ENCODE peak calls at places on chromosomes 16 and 17, in four cellular contexts. One of them, this sample, is unnamed.

GRCh38 chr17:7380321-7380720 is 568 bp upstream of the TNK1 start:
- DNase-seq in NCI-H82: no peak
- DNase-seq in smooth muscle cell of the brain vasculature: no peak
- DNase-seq in hepatic stellate cell: no peak
- DNase-seq in this sample: peak; percentile 82

GRCh38 chr17:79836952-79837887 is 2.0 kb downstream of the CBX4 start:
- DNase-seq in hepatic stellate cell: no peak
- DNase-seq in NCI-H82: no peak
- DNase-seq in smooth muscle cell of the brain vasculature: no peak
- DNase-seq in this sample: peak; percentile 41

GRCh38 chr16:87895641-87896141 is 26.4 kb upstream of the SLC7A5 start:
- DNase-seq in smooth muscle cell of the brain vasculature: no peak
- DNase-seq in NCI-H82: no peak
- DNase-seq in hepatic stellate cell: no peak
- DNase-seq in this sample: peak; percentile 49

GRCh38 chr16:1244881-1245280 is 4.4 kb downstream of the TPSAB1 start:
- DNase-seq in hepatic stellate cell: no peak
- DNase-seq in smooth muscle cell of the brain vasculature: no peak
- DNase-seq in NCI-H82: no peak
- DNase-seq in this sample: no peak

GRCh38 chr16:74832228-74832627 is 57.6 kb upstream of the FA2H start:
- DNase-seq in hepatic stellate cell: no peak
- DNase-seq in smooth muscle cell of the brain vasculature: no peak
- DNase-seq in NCI-H82: no peak
- DNase-seq in this sample: no peak

GRCh38 chr16:49183911-49184310 is 97.7 kb downstream of the CBLN1 start:
- DNase-seq in hepatic stellate cell: no peak
- DNase-seq in smooth muscle cell of the brain vasculature: no peak
- DNase-seq in NCI-H82: peak; percentile 65
- DNase-seq in this sample: no peak

GRCh38 chr17:8473451-8474192 is 37.9 kb downstream of the NDEL1 start:
- DNase-seq in smooth muscle cell of the brain vasculature: no peak
- DNase-seq in hepatic stellate cell: no peak
- DNase-seq in NCI-H82: no peak
- DNase-seq in this sample: no peak

GRCh38 chr16:73027655-73028220 is 20.2 kb downstream of the ZFHX3 start:
- DNase-seq in smooth muscle cell of the brain vasculature: no peak
- DNase-seq in NCI-H82: no peak
- DNase-seq in hepatic stellate cell: no peak
- DNase-seq in this sample: no peak

GRCh38 chr16:57000271-57001025 is 11.1 kb downstream of the NLRC5 start:
- DNase-seq in smooth muscle cell of the brain vasculature: no peak
- DNase-seq in NCI-H82: no peak
- DNase-seq in hepatic stellate cell: peak; percentile 92
- DNase-seq in this sample: peak; percentile 94

GRCh38 chr16:3157229-3158013 is 22.6 kb downstream of the ZNF213 start:
- DNase-seq in smooth muscle cell of the brain vasculature: peak; percentile 67
- DNase-seq in hepatic stellate cell: peak; percentile 82
- DNase-seq in NCI-H82: peak; percentile 95
- DNase-seq in this sample: peak; percentile 56

GRCh38 chr17:36930501-36930900 is 6.8 kb upstream of the LHX1 start:
- DNase-seq in NCI-H82: no peak
- DNase-seq in smooth muscle cell of the brain vasculature: no peak
- DNase-seq in hepatic stellate cell: no peak
- DNase-seq in this sample: no peak

GRCh38 chr17:72151565-72152391 is 31.0 kb downstream of the SOX9 start:
- DNase-seq in smooth muscle cell of the brain vasculature: no peak
- DNase-seq in NCI-H82: no peak
- DNase-seq in hepatic stellate cell: peak; percentile 29
- DNase-seq in this sample: peak; percentile 91

GRCh38 chr16:27434141-27435051 is 32.4 kb downstream of the IL21R start:
- DNase-seq in smooth muscle cell of the brain vasculature: no peak
- DNase-seq in hepatic stellate cell: no peak
- DNase-seq in NCI-H82: no peak
- DNase-seq in this sample: no peak

GRCh38 chr16:10606607-10607006 is 26.2 kb upstream of the EMP2 start:
- DNase-seq in NCI-H82: no peak
- DNase-seq in hepatic stellate cell: no peak
- DNase-seq in smooth muscle cell of the brain vasculature: no peak
- DNase-seq in this sample: no peak

GRCh38 chr17:78534492-78535284 is 42.5 kb downstream of the DNAH17 start:
- DNase-seq in NCI-H82: no peak
- DNase-seq in smooth muscle cell of the brain vasculature: no peak
- DNase-seq in hepatic stellate cell: no peak
- DNase-seq in this sample: no peak

GRCh38 chr17:1294157-1294717 is 14.8 kb downstream of the TRARG1 start:
- DNase-seq in smooth muscle cell of the brain vasculature: no peak
- DNase-seq in NCI-H82: no peak
- DNase-seq in hepatic stellate cell: no peak
- DNase-seq in this sample: no peak

GRCh38 chr17:37717627-37718382 is 27.1 kb downstream of the HNF1B start:
- DNase-seq in NCI-H82: no peak
- DNase-seq in smooth muscle cell of the brain vasculature: no peak
- DNase-seq in hepatic stellate cell: no peak
- DNase-seq in this sample: no peak

GRCh38 chr16:9092963-9093477 is 1.6 kb downstream of the HAPSTR1 start:
- DNase-seq in hepatic stellate cell: no peak
- DNase-seq in smooth muscle cell of the brain vasculature: no peak
- DNase-seq in NCI-H82: peak; percentile 66
- DNase-seq in this sample: no peak

GRCh38 chr17:74332763-74333220 is 6.8 kb downstream of the KIF19 start:
- DNase-seq in hepatic stellate cell: no peak
- DNase-seq in smooth muscle cell of the brain vasculature: no peak
- DNase-seq in NCI-H82: peak; percentile 100
- DNase-seq in this sample: no peak

GRCh38 chr16:27365142-27366089 is 36.6 kb upstream of the IL21R start:
- DNase-seq in NCI-H82: no peak
- DNase-seq in smooth muscle cell of the brain vasculature: no peak
- DNase-seq in hepatic stellate cell: no peak
- DNase-seq in this sample: no peak

GRCh38 chr16:89446136-89446974 is 44.0 kb downstream of the ANKRD11 start:
- DNase-seq in NCI-H82: peak; percentile 45
- DNase-seq in hepatic stellate cell: no peak
- DNase-seq in smooth muscle cell of the brain vasculature: no peak
- DNase-seq in this sample: no peak